ENCODE peak calls at places on chromosomes 6 and 20, in seven cellular contexts. I is PC-9, X is MM.1S, H is PC-3, Y is GM23338, U is GM23248, N is HCT116. A is an unnamed sample.
A peak's percentile ranks its signal among the peaks of the same experiment; 100 is the strongest.

GRCh38 chr6:48318670-48319069 is 207.7 kb upstream of the PTCHD4 start:
- DNase-seq in X (no peak), Y (no peak), N (no peak), U (no peak), H (no peak), I (no peak), A (no peak)

GRCh38 chr6:109079981-109080380 is 14.7 kb downstream of the SESN1 start:
- DNase-seq in I (no peak), H (no peak), X (no peak), N (no peak), Y (no peak), U (no peak), A (no peak)

GRCh38 chr6:108588586-108588985 is 27.9 kb downstream of the FOXO3 start:
- DNase-seq in X (peak; percentile 73), H (peak; percentile 30), I (no peak), U (peak; percentile 87), N (no peak), Y (peak; percentile 34), A (no peak)

GRCh38 chr6:160203522-160203921 is 55.1 kb downstream of the SLC22A2 start:
- DNase-seq in H (no peak), U (no peak), Y (no peak), X (no peak), I (no peak), N (no peak), A (no peak)

GRCh38 chr20:32438331-32438858 is 80.3 kb downstream of the ASXL1 start:
- DNase-seq in I (no peak), U (no peak), Y (no peak), X (no peak), H (no peak), N (no peak), A (no peak)

GRCh38 chr6:42727627-42728026 is 5.2 kb upstream of the PRPH2 start:
- DNase-seq in X (no peak), Y (no peak), I (no peak), U (peak; percentile 47), N (no peak), H (no peak), A (no peak)

GRCh38 chr6:157513004-157513603 is 132.1 kb downstream of the ZDHHC14 start:
- DNase-seq in H (no peak), N (no peak), Y (no peak), U (no peak), I (no peak), X (no peak), A (peak; percentile 32)

GRCh38 chr6:169038691-169039090 is 215.0 kb downstream of the THBS2 start:
- DNase-seq in I (no peak), Y (no peak), X (no peak), U (no peak), H (no peak), N (no peak), A (no peak)

GRCh38 chr20:49122920-49123319 is 65.2 kb downstream of the STAU1 start:
- DNase-seq in I (peak; percentile 18), U (no peak), H (no peak), N (no peak), Y (no peak), X (no peak), A (no peak)

GRCh38 chr6:1701668-1702353 is 92.1 kb downstream of the FOXC1 start:
- DNase-seq in U (peak; percentile 98), N (no peak), X (no peak), H (peak; percentile 52), I (no peak), Y (peak; percentile 25), A (peak; percentile 15)

GRCh38 chr20:19552144-19552895 is 205.7 kb upstream of the RIN2 start:
- DNase-seq in I (no peak), N (no peak), X (no peak), H (no peak), U (no peak), Y (peak; percentile 87), A (peak; percentile 75)

GRCh38 chr6:72111611-72112010 is 225.3 kb downstream of the RIMS1 start:
- DNase-seq in N (no peak), Y (peak; percentile 20), I (no peak), X (no peak), U (no peak), H (no peak), A (no peak)

GRCh38 chr6:116974526-116974925 is 97.5 kb downstream of the RFX6 start:
- DNase-seq in H (no peak), N (no peak), I (no peak), X (no peak), U (no peak), Y (no peak), A (no peak)

GRCh38 chr6:145372671-145373123 is 362.6 kb downstream of the EPM2A start:
- DNase-seq in Y (no peak), U (peak; percentile 59), H (peak; percentile 3), X (peak; percentile 81), N (no peak), I (no peak), A (no peak)

GRCh38 chr6:14450133-14451040 is 332.8 kb downstream of the CD83 start:
- DNase-seq in X (no peak), Y (no peak), U (peak; percentile 46), N (no peak), H (no peak), I (no peak), A (no peak)

GRCh38 chr6:125789576-125790402 is 971 bp upstream of the NCOA7 start:
- DNase-seq in H (no peak), N (no peak), Y (peak; percentile 63), X (peak; percentile 58), I (no peak), U (peak; percentile 67), A (peak; percentile 73)

GRCh38 chr20:35443003-35443402 is 5.0 kb upstream of the GDF5 start:
- DNase-seq in X (no peak), H (no peak), U (peak; percentile 92), Y (no peak), I (no peak), N (no peak), A (no peak)

GRCh38 chr20:18223399-18223798 is 64.9 kb upstream of the ZNF133 start:
- DNase-seq in N (no peak), Y (no peak), U (no peak), X (no peak), I (peak; percentile 59), H (peak; percentile 43), A (peak; percentile 52)

GRCh38 chr6:37077459-37078296 is 72.2 kb downstream of the FGD2 start:
- DNase-seq in Y (peak; percentile 87), N (no peak), U (peak; percentile 96), H (no peak), I (no peak), X (no peak), A (peak; percentile 83)

GRCh38 chr20:33444797-33445560 is 1.4 kb upstream of the SNTA1 start:
- DNase-seq in I (no peak), H (peak; percentile 48), N (no peak), U (no peak), Y (peak; percentile 46), X (peak; percentile 52), A (peak; percentile 55)

GRCh38 chr20:32737371-32738223 is 5.7 kb downstream of the COMMD7 start:
- DNase-seq in I (no peak), U (peak; percentile 78), X (no peak), N (no peak), H (peak; percentile 26), Y (no peak), A (no peak)

GRCh38 chr20:53157443-53158408 is 185.6 kb downstream of the TSHZ2 start:
- DNase-seq in I (no peak), U (peak; percentile 41), N (peak; percentile 72), X (peak; percentile 76), Y (peak; percentile 91), H (peak; percentile 82), A (peak; percentile 34)

GRCh38 chr6:78525961-78526360 is 341.4 kb upstream of the IRAK1BP1 start:
- DNase-seq in N (no peak), I (no peak), Y (no peak), H (no peak), U (no peak), X (no peak), A (no peak)

GRCh38 chr20:35344354-35344837 is 52.2 kb upstream of the FAM83C start:
- DNase-seq in X (no peak), I (peak; percentile 83), Y (no peak), H (peak; percentile 45), U (peak; percentile 76), N (no peak), A (peak; percentile 76)

GRCh38 chr6:11971154-11971553 is 41.0 kb upstream of the HIVEP1 start:
- DNase-seq in X (no peak), Y (no peak), H (peak; percentile 39), N (no peak), I (no peak), U (peak; percentile 88), A (no peak)

GRCh38 chr6:111653961-111654360 is 48.3 kb upstream of the TRAF3IP2 start:
- DNase-seq in I (no peak), H (peak; percentile 64), U (no peak), X (no peak), N (no peak), Y (no peak), A (no peak)

DNA sequence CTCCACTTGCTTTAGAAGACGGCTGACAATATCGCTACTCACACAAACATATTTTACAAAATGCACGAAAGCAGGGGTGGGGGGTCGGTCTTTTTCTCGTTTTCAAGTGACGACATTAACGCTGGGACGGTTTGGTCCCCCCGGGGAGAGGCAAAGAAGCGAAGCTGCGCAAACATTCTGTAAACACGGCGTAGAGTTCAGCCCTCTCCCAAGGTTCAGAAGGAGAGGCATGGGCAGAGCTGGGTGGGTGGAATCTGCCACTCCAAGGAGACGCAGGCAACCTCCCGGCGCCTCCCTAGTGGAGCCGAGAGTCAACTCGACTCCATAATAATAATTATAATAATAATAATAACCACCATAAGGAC is 2.4 kb downstream of the NKX2-2 start:
- DNase-seq in X (no peak), N (no peak), U (no peak), Y (peak; percentile 45), I (no peak), H (no peak), A (no peak)
- TF ChIP-seq EZH2 in X (no peak), N (no peak), U (no peak), Y (no peak), I (no peak), H (no peak), A (no peak)

DNA sequence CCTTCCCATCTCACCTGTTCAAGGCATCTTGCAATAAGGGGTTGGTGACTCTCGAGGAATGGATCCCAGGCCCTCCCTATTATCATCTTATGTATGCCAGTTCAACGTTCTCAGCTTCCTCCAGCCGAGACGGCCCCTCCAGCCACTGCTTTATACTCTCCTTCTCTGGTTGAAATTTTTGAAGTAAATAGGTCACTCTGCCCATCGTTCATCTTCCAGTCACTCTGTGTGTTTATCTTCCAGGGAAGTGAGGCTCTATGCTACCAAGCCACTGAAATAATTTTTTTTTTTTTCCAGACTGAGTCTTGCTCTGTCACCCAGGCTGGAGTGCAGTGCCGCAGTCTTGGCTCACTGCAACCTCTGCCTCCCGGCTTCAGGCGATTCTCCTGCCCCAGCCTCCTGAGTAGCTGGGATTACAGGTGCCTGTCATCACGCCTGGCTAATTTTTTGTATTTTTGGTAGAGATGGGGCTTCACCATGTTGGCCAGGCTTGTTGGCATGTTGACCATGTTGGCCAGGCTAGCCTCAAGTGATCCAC is 17.0 kb downstream of the PTPN1 start:
- DNase-seq in Y (no peak), H (no peak), N (no peak), X (no peak), I (no peak), U (no peak), A (no peak)
- H3K9me2 ChIP-seq in Y (no peaks in the 10 kb centered on the region), H (no peaks in the 10 kb centered on the region), N (no peaks in the 10 kb centered on the region), X (no peaks in the 10 kb centered on the region), I (no peaks in the 10 kb centered on the region), U (no peaks in the 10 kb centered on the region), A (no peaks in the 10 kb centered on the region)

GRCh38 chr20:62708591-62709536 is at the start of gene NTSR1:
- DNase-seq in N (no peak), I (no peak), U (peak; percentile 17), H (no peak), X (no peak), Y (peak; percentile 73), A (no peak)
- TF ChIP-seq EZH2 in N (no peak), I (no peak), U (peak; percentile 21), H (no peak), X (no peak), Y (peak; percentile 55), A (peak; percentile 75)

GRCh38 chr6:70884074-70884983 is 72.5 kb downstream of the B3GAT2 start:
- DNase-seq in Y (peak; percentile 89), I (no peak), X (peak; percentile 39), U (peak; percentile 71), H (peak; percentile 63), N (peak; percentile 32), A (peak; percentile 80)
- H3K9me2 ChIP-seq in Y (no peaks in the 10 kb centered on the region), I (no peaks in the 10 kb centered on the region), X (no peaks in the 10 kb centered on the region), U (no peaks in the 10 kb centered on the region), H (no peaks in the 10 kb centered on the region), N (no peaks in the 10 kb centered on the region), A (no peaks in the 10 kb centered on the region)